ENCODE peak calls at places on chromosomes 12 and 14, in nine cellular contexts. M is DND-41, C is GM12878, Z is K562, L is hepatocyte, G is fibroblast of lung, H is GM23338, S is neural progenitor cell, Y is mammary epithelial cell. X is an unnamed sample.

GRCh38 chr14:61112506-61112905 is 131.5 kb downstream of the SLC38A6 start:
- DNase-seq in M (no peak), C (no peak), Z (no peak), L (no peak), G (no peak), H (no peak), S (no peak), Y (no peak), X (no peak)

GRCh38 chr14:54676822-54677708 is 110.1 kb downstream of the SAMD4A start:
- DNase-seq in M (no peak), C (no peak), Z (no peak), L (peak; percentile 68), G (peak; percentile 99), H (peak; percentile 92), S (peak; percentile 78), Y (peak; percentile 93), X (no peak)

GRCh38 chr14:106879241-106879640 is 1352.9 kb downstream of the TMEM121 start:
- DNase-seq in M (peak; percentile 70), C (no peak), Z (peak; percentile 31), L (no peak), G (no peak), H (peak; percentile 6), S (no peak), Y (peak; percentile 48), X (no peak)

GRCh38 chr14:90970167-90970600 is 90.3 kb downstream of the RPS6KA5 start:
- DNase-seq in M (no peak), C (no peak), Z (no peak), L (no peak), G (peak; percentile 75), H (no peak), S (no peak), Y (peak; percentile 50), X (no peak)

GRCh38 chr12:388547-389137 is 478 bp downstream of the KDM5A start:
- DNase-seq in M (peak; percentile 15), C (no peak), Z (no peak), L (peak; percentile 30), G (peak; percentile 21), H (peak; percentile 69), S (peak; percentile 74), Y (peak; percentile 39), X (no peak)

GRCh38 chr12:98418357-98419075 is 96.9 kb upstream of the TMPO start:
- DNase-seq in M (no peak), C (no peak), Z (peak; percentile 50), L (peak; percentile 85), G (peak; percentile 99), H (peak; percentile 74), S (peak; percentile 52), Y (peak; percentile 90), X (peak; percentile 84)

GRCh38 chr14:89219056-89219455 is 198.0 kb downstream of the FOXN3 start:
- DNase-seq in M (no peak), C (no peak), Z (no peak), L (no peak), G (no peak), H (no peak), S (no peak), Y (no peak), X (no peak)

GRCh38 chr12:98325003-98325402 is 190.4 kb upstream of the TMPO start:
- DNase-seq in M (no peak), C (no peak), Z (no peak), L (no peak), G (no peak), H (no peak), S (no peak), Y (no peak), X (no peak)

GRCh38 chr14:74723134-74723533 is 10.2 kb downstream of the FCF1 start:
- DNase-seq in M (no peak), C (no peak), Z (no peak), L (no peak), G (no peak), H (no peak), S (no peak), Y (no peak), X (no peak)

GRCh38 chr12:76026643-76027063 is 4.9 kb downstream of the PHLDA1 start:
- DNase-seq in M (no peak), C (no peak), Z (no peak), L (no peak), G (peak; percentile 34), H (no peak), S (no peak), Y (peak; percentile 65), X (no peak)

GRCh38 chr12:82698959-82699358 is 12.3 kb downstream of the TMTC2 start:
- DNase-seq in M (no peak), C (no peak), Z (no peak), L (no peak), G (no peak), H (no peak), S (no peak), Y (no peak), X (no peak)

GRCh38 chr12:89369166-89369565 is 16.9 kb upstream of the DUSP6 start:
- DNase-seq in M (no peak), C (no peak), Z (no peak), L (no peak), G (peak; percentile 54), H (no peak), S (no peak), Y (no peak), X (no peak)

GRCh38 chr12:3041558-3042164 is 35.5 kb upstream of the TSPAN9 start:
- DNase-seq in M (peak; percentile 73), C (peak; percentile 15), Z (peak; percentile 78), L (peak; percentile 89), G (peak; percentile 59), H (peak; percentile 87), S (peak; percentile 91), Y (peak; percentile 69), X (peak; percentile 40)

GRCh38 chr12:57123813-57124212 is 4.5 kb upstream of the LRP1 start:
- DNase-seq in M (no peak), C (no peak), Z (no peak), L (no peak), G (no peak), H (no peak), S (no peak), Y (no peak), X (no peak)

GRCh38 chr14:87829543-87829942 is 163.4 kb downstream of the GALC start:
- DNase-seq in M (no peak), C (no peak), Z (no peak), L (no peak), G (no peak), H (no peak), S (no peak), Y (no peak), X (no peak)

GRCh38 chr14:87834594-87834993 is 158.4 kb downstream of the GALC start:
- DNase-seq in M (no peak), C (no peak), Z (no peak), L (no peak), G (no peak), H (no peak), S (no peak), Y (no peak), X (no peak)

GRCh38 chr14:87837306-87837705 is 155.7 kb downstream of the GALC start:
- DNase-seq in M (no peak), C (no peak), Z (no peak), L (no peak), G (no peak), H (no peak), S (no peak), Y (no peak), X (no peak)

GRCh38 chr14:87830443-87831096 is 162.4 kb downstream of the GALC start:
- DNase-seq in M (no peak), C (no peak), Z (no peak), L (no peak), G (no peak), H (peak; percentile 24), S (peak; percentile 57), Y (no peak), X (no peak)

GRCh38 chr14:87833026-87833425 is 160.0 kb downstream of the GALC start:
- DNase-seq in M (no peak), C (no peak), Z (no peak), L (no peak), G (no peak), H (no peak), S (no peak), Y (no peak), X (no peak)
- H3K4me2 ChIP-seq in M (no peak overlapping the region), C (no peak overlapping the region), Z (no peak overlapping the region), L (no peak overlapping the region), G (no peak overlapping the region), H (no peak overlapping the region), S (no peak overlapping the region), Y (no peak overlapping the region), X (no peak overlapping the region)

GRCh38 chr14:86575141-86575540 is 1045.2 kb downstream of the FLRT2 start:
- DNase-seq in M (no peak), C (no peak), Z (no peak), L (no peak), G (peak; percentile 16), H (no peak), S (no peak), Y (no peak), X (no peak)
- H3K27me3 ChIP-seq in M (no peaks in the 10 kb centered on the region), C (no peaks in the 10 kb centered on the region), Z (no peaks in the 10 kb centered on the region), L (no peaks in the 10 kb centered on the region), G (no peaks in the 10 kb centered on the region), H (no peaks in the 10 kb centered on the region), S (no peaks in the 10 kb centered on the region), Y (no peaks in the 10 kb centered on the region), X (no peaks in the 10 kb centered on the region)

DNA sequence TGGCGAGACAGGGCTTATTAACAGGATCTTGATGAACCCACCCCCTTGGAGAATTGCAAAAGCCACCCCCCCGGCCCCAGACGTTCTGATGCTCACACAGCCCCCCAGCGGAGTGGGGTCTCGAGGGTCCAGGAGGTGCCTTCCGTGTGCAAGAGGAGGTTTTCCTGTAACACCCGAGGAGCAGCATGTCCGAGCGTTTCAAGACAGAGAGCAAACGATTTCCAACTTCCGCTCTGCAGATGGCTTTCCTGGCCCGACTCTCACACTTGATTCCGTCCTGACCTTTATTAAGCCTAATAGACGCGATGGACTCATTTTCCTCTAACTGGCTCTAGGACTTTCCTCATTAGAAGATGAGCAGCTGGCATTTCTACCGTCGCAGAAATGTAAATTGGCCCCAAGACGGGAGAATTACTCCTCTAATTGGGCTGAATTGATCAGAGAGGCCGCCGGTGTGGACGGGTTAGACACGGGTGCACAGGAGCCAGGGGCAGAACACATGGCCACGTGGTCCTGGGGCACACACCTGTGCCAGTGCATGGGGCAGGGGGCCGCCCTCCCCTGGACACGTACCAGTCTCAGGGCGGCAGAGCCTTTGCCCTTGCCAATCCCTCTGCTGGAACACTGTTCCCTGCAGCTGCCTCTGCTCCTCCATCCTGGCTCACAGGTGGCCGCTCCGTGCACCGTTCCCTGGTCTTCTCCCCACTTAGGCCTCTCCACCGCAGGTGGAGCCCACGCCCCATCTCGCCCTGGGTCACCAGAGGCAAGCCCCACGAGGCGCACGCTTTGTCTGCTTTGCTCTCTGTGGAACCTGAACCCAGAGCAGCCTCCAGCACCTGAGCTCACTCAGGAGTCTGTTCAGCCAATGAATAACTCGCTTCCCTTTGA is 84.5 kb downstream of the NOC4L start:
- DNase-seq in M (no peak), C (no peak), Z (no peak), L (no peak), G (no peak), H (no peak), S (no peak), Y (no peak), X (no peak)
- TF ChIP-seq EZH2 in M (no peak), C (no peak), Z (no peak), L (no peak), G (no peak), H (no peak), S (no peak), Y (no peak), X (no peak)

DNA sequence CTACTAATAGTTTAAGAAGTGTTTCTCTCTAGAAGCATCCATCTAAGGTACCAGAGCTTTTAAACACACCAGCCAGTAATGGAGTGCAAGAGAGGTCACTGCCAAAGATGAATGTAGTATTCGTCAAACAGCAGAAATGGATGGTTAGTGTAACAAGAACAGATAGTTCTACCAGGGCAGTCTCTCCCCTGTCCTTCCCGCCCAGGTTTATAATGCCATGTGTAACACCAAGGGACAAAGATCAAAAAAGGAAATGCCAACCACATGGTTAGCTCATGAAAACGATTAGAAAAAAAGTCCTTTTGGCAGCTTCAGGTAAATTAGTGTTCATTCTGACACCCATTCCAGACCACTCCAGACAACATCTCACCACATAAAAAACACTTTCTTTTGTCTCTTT is 100.9 kb downstream of the RPS29 start:
- DNase-seq in M (no peak), C (no peak), Z (no peak), L (no peak), G (no peak), H (no peak), S (no peak), Y (no peak), X (no peak)
- H3K4me2 ChIP-seq in M (no peak overlapping the region), C (no peak overlapping the region), Z (no peak overlapping the region), L (no peak overlapping the region), G (no peak overlapping the region), H (no peak overlapping the region), S (no peak overlapping the region), Y (no peak overlapping the region), X (no peak overlapping the region)

X was measured in keratinocyte.